ENCODE peak calls at places on chromosomes 1 and 21, in eight cellular contexts. W is NCI-H345; H is activated CD8-positive, alpha-beta memory T cell treated with anti-CD3 and anti-CD28 coated beads for 1 hour; S is mammary epithelial cell; J is cardiac muscle cell; K is ACHN; Z is astrocyte of the spinal cord; T is heart right ventricle. M is an unnamed sample.

GRCh38 chr1:1777510-1777909 is 760 bp downstream of the NADK start:
- DNase-seq in H (no peak), T (peak), K (peak), S (no peak), W (peak), Z (peak), J (no peak), M (peak)

GRCh38 chr1:25232866-25233784 is 823 bp upstream of the SYF2 start:
- DNase-seq in S (peak), H (peak), W (peak), Z (peak), K (peak), J (peak), T (peak), M (peak)

GRCh38 chr1:234842726-234843641 is 233.0 kb upstream of the IRF2BP2 start:
- DNase-seq in K (no peak), J (peak), T (peak), S (no peak), H (peak), W (peak), Z (no peak), M (peak)

GRCh38 chr1:228314658-228315483 is 91.8 kb downstream of the TRIM11 start:
- DNase-seq in S (no peak), H (no peak), J (no peak), T (peak), Z (no peak), W (no peak), K (no peak), M (no peak)

GRCh38 chr1:54253480-54253879 is 53.5 kb downstream of the MRPL37 start:
- DNase-seq in W (no peak), T (peak), J (no peak), S (peak), K (peak), Z (peak), H (no peak), M (no peak)

GRCh38 chr1:221503268-221503667 is 238.6 kb downstream of the DUSP10 start:
- DNase-seq in H (no peak), Z (no peak), K (no peak), T (no peak), J (no peak), W (no peak), S (peak), M (no peak)

GRCh38 chr1:193562121-193562520 is 375.7 kb upstream of the B3GALT2 start:
- DNase-seq in H (no peak), Z (no peak), K (no peak), J (no peak), T (no peak), S (no peak), W (no peak), M (no peak)

GRCh38 chr1:203703586-203703985 is 61.4 kb upstream of the LAX1 start:
- DNase-seq in K (no peak), S (no peak), W (no peak), J (no peak), T (no peak), H (no peak), Z (no peak), M (no peak)

GRCh38 chr1:30575066-30575465 is 148.3 kb downstream of the MATN1 start:
- DNase-seq in H (no peak), T (no peak), K (no peak), S (peak), Z (no peak), J (no peak), W (no peak), M (no peak)

GRCh38 chr1:186301448-186301847 is 73.6 kb downstream of the TPR start:
- DNase-seq in Z (no peak), T (no peak), W (no peak), J (no peak), H (no peak), S (no peak), K (no peak), M (no peak)

GRCh38 chr21:19507682-19508260 is 1104.2 kb upstream of the TMPRSS15 start:
- DNase-seq in H (no peak), Z (no peak), K (peak), S (no peak), J (peak), T (no peak), W (no peak), M (no peak)

GRCh38 chr21:39845581-39846130 is 21.6 kb upstream of the PCP4 start:
- DNase-seq in J (no peak), T (no peak), H (no peak), S (no peak), Z (peak), W (no peak), K (peak), M (no peak)

GRCh38 chr1:92481598-92482403 is 4.9 kb downstream of the GFI1 start:
- DNase-seq in H (no peak), Z (no peak), W (no peak), T (no peak), J (peak), S (peak), K (no peak), M (no peak)

GRCh38 chr1:187408217-187409004 is 579.7 kb downstream of the PLA2G4A start:
- DNase-seq in K (no peak), W (no peak), S (peak), Z (peak), J (no peak), H (no peak), T (no peak), M (no peak)

GRCh38 chr1:119516680-119517079 is 9.7 kb downstream of the HSD3B1 start:
- DNase-seq in S (no peak), Z (no peak), W (no peak), T (no peak), K (no peak), J (no peak), H (no peak), M (no peak)

GRCh38 chr1:911875-912739 is 11.6 kb upstream of the SAMD11 start:
- DNase-seq in W (no peak), Z (no peak), S (no peak), H (no peak), K (peak), J (no peak), T (no peak), M (no peak)

GRCh38 chr1:183958958-183959357 is 78.6 kb downstream of the COLGALT2 start:
- DNase-seq in Z (no peak), W (no peak), T (peak), H (no peak), S (no peak), J (no peak), K (no peak), M (no peak)

GRCh38 chr1:25484533-25484932 is 53.8 kb downstream of the MACO1 start:
- DNase-seq in W (no peak), K (no peak), S (no peak), J (no peak), H (no peak), T (no peak), Z (no peak), M (no peak)

GRCh38 chr1:30809514-30810263 is 52.1 kb upstream of the LAPTM5 start:
- DNase-seq in T (no peak), W (peak), Z (peak), H (no peak), J (peak), K (peak), S (peak), M (no peak)

GRCh38 chr1:229063154-229063553 is 207.8 kb upstream of the RAB4A start:
- DNase-seq in Z (no peak), S (no peak), H (no peak), K (no peak), W (no peak), J (no peak), T (no peak), M (no peak)

GRCh38 chr1:28830814-28831213 is 18.8 kb downstream of the OPRD1 start:
- DNase-seq in S (no peak), H (no peak), T (no peak), W (peak), J (no peak), K (no peak), Z (no peak), M (no peak)

GRCh38 chr1:27356628-27357280 is 10.0 kb downstream of the MAP3K6 start:
- DNase-seq in Z (no peak), W (no peak), S (no peak), J (no peak), H (peak), K (no peak), T (no peak), M (peak)

GRCh38 chr1:178266619-178267066 is 172.7 kb downstream of the RASAL2 start:
- DNase-seq in T (no peak), J (no peak), W (no peak), Z (no peak), S (no peak), K (peak), H (no peak), M (no peak)

GRCh38 chr21:36127250-36127904 is 7.5 kb upstream of the CBR3 start:
- DNase-seq in J (no peak), H (no peak), W (no peak), S (no peak), K (no peak), T (no peak), Z (no peak), M (no peak)

M was measured in Peyer's patch.